ENCODE peak calls at places on chromosomes 7 and 10, in four cellular contexts. O is kidney epithelial cell, J is epithelial cell of esophagus, L is fibroblast of mammary gland. N is an unnamed sample.

GRCh38 chr7:18978108-18978495 is 139.3 kb downstream of the TWIST1 start:
- DNase-seq in J (peak), L (peak), O (peak), N (peak)

GRCh38 chr10:19169684-19170083 is 121.1 kb downstream of the MALRD1 start:
- DNase-seq in L (no peak), O (peak), J (peak), N (peak)

GRCh38 chr10:34150103-34150502 is 665.0 kb downstream of the PARD3 start:
- DNase-seq in J (no peak), L (no peak), O (no peak), N (no peak)

GRCh38 chr10:92450896-92451295 is 123.0 kb downstream of the IDE start:
- DNase-seq in O (no peak), L (no peak), J (no peak), N (no peak)

GRCh38 chr10:132066186-132066585 is 440 bp downstream of the JAKMIP3 start:
- DNase-seq in J (no peak), O (no peak), L (peak), N (peak)

GRCh38 chr10:58919927-58920654 is 256.4 kb upstream of the PHYHIPL start:
- DNase-seq in J (peak), L (peak), O (peak), N (peak)

GRCh38 chr10:102779680-102780079 is 35.9 kb downstream of the WBP1L start:
- DNase-seq in J (peak), L (peak), O (no peak), N (no peak)

GRCh38 chr7:19491821-19492452 is 216.9 kb downstream of the POLR1F start:
- DNase-seq in L (peak), O (peak), J (peak), N (peak)

GRCh38 chr7:38506756-38507155 is 124.4 kb downstream of the AMPH start:
- DNase-seq in O (no peak), J (no peak), L (peak), N (peak)

GRCh38 chr10:49298990-49299815 is at the start of gene C10orf71:
- DNase-seq in O (no peak), J (no peak), L (no peak), N (no peak)

GRCh38 chr7:98536803-98537202 is 80.3 kb upstream of the NPTX2 start:
- DNase-seq in O (no peak), J (no peak), L (no peak), N (no peak)

DNA sequence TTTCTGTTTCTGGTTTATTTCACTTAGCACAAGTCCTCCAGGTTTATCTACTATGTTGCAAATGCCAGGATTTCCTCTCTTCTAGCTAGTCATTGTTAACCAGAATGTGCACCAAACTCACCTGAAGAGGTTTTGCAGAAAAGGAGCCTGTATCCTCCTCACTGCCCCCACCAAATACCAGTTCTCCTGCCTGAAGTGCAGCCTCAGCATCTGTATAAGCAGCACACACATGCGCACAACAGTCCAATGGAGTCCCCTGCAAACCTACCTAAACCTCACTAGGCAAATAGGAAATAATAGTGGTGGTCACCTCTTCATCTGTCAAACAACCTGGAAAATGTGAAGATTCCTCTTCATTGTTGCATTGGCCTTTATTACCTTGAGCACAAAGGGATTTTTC is 237.8 kb downstream of the PAXIP1 start:
- DNase-seq in J (no peak), O (no peak), L (no peak), N (no peak)
- TF ChIP-seq CTCF in J (no peak), O (no peak), L (no peak), N (no peak)

DNA sequence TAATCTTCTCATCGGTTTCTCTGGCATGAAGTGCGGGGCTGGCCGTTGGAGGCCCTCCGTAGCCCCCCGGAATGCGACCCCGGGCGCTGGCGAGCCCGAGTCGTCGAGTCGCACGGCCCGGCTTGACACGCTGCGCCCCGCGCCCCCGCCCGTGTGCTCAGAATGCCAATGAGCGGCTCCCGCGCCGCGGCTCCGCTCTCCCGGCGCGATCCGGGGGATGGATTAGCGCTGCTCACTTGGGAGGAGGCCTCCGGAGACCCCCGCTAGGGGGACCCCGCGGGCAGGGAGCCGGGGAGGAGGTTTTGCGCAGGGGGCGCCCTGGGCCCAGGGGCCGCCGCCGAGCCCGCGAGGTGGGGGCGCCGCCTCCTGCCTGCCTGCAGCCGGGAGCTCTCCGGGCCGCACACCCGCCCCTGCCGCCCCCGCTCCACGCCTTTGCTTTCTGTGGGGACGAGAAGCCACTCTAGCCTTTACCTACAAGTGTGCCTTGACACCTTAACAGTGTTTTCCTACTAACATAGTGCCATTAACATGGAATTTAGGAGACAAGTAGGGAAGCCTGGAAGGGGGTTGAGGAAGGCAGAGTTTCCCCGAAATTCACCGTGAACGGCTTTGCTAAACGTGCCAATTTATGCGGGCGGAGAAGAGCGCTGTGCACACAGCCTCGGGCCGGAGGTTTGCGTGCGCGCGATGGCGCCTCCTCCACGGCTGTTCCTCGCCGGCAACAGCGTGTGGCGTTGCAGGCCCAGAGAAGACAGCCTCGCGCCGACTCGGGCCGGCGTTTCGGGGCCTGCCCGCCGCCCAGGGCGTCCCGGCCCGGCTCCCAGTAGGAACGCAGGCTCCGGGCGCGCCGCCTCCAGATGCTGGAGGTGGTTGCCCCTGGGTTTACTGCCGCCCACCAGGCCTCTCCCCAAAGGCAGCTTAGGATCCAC is 7.1 kb downstream of the SHH start:
- DNase-seq in O (no peak), L (peak), J (peak), N (peak)
- H3K4me3 ChIP-seq in O (peak), L (peak), J (peak), N (peak)

GRCh38 chr7:138833596-138833995 is 35.6 kb upstream of the ATP6V0A4 start:
- DNase-seq in L (no peak), J (no peak), O (no peak), N (no peak)

GRCh38 chr7:138832966-138833365 is 35.0 kb upstream of the ATP6V0A4 start:
- DNase-seq in J (no peak), L (no peak), O (no peak), N (no peak)

GRCh38 chr7:138834583-138834982 is 36.6 kb upstream of the ATP6V0A4 start:
- DNase-seq in L (no peak), J (no peak), O (no peak), N (no peak)

GRCh38 chr7:138837627-138838026 is 39.6 kb upstream of the ATP6V0A4 start:
- DNase-seq in L (peak), O (no peak), J (no peak), N (peak)

GRCh38 chr7:138835087-138835486 is 37.1 kb upstream of the ATP6V0A4 start:
- DNase-seq in J (no peak), L (no peak), O (no peak), N (no peak)
- TF ChIP-seq CTCF in J (no peak), L (no peak), O (no peak), N (no peak)

DNA sequence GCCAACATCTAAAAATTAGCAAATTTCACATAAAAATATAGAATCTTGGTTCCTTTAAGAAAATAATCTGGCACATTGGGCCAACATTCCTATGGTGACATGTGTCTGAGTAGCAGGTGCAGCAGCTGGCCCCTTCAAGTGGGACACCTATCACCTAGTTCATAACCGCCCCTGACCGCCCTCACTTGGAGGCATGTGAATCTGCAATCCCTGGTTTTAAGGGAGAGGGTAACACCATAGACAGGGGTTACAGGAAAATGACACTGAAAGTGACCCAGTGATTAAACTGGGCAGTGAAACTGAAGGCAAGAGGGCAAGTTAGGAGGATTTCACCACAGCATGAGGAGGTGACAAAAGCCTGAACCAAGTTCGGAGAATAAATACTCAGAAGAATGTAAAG is 1.1 kb downstream of the RSU1 start:
- DNase-seq in O (no peak), L (no peak), J (peak), N (no peak)
- H3K4me3 ChIP-seq in O (peak), L (peak), J (peak), N (peak)

GRCh38 chr7:104642551-104642950 is 314.1 kb downstream of the LHFPL3 start:
- DNase-seq in L (no peak), O (no peak), J (no peak), N (no peak)

DNA sequence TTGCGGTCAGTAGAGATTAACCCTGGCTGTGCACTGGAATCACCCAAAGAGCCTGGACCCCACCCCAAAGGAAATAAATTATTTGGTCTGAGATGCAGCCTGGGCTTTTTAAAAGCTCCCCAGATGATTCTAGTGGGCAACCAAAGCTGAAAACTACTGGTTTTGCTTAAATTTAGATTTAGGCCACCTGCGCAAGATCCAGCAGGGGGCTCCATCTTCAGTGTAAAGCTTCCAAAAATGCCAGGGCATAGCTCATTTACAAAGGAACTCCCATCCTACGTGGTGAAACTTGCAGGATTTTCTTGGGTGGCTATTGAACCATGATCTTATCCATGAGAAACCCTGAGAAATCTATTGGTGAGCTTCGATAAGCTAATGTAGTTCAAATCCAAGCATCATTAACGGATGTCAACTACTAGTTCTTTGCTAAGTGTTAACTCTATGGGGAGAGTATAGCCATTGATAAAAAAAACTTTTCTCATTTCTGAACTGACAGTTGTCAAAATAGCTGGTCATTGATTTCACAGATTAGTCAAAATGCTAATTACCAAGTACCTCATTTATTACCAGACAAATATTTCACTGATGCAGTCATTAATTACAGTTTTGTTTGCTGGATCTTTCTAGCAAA is 315.3 kb downstream of the LHFPL3 start:
- DNase-seq in J (peak), O (no peak), L (peak), N (peak)
- TF ChIP-seq CTCF in J (peak), O (peak), L (peak), N (peak)